ENCODE peak calls at places on chromosomes 4 and X, in seven cellular contexts. Y is tibial nerve, F is HepG2, Q is transverse colon, J is H1, E is K562, O is A549. R is an unnamed sample.

GRCh38 chrX:153981771-153982533 is 9.4 kb downstream of the TMEM187 start:
- DNase-seq in Y (peak; percentile 46), F (no peak), Q (peak; percentile 62), J (no peak), E (no peak), O (no peak), R (no peak)

GRCh38 chr4:111639120-111639519 is 506.1 kb upstream of the FAM241A start:
- DNase-seq in Y (no peak), F (no peak), Q (no peak), J (no peak), E (no peak), O (peak; percentile 43), R (no peak)

GRCh38 chr4:154044118-154044517 is 255.2 kb upstream of the SFRP2 start:
- DNase-seq in Y (no peak), F (no peak), Q (no peak), J (no peak), E (no peak), O (no peak), R (no peak)

GRCh38 chr4:1246901-1247810 is 1.8 kb downstream of the CTBP1 start:
- DNase-seq in Y (no peak), F (no peak), Q (peak; percentile 26), J (no peak), E (peak; percentile 43), O (no peak), R (peak; percentile 66)

GRCh38 chrX:107629533-107629909 is 1.2 kb downstream of the PRPS1 start:
- DNase-seq in Y (no peak), F (peak; percentile 6), Q (no peak), J (no peak), E (peak; percentile 30), O (peak; percentile 48), R (no peak)

GRCh38 chrX:31981546-31982062 is 909.8 kb upstream of the FTHL17 start:
- DNase-seq in Y (no peak), F (no peak), Q (no peak), J (no peak), E (no peak), O (no peak), R (no peak)

GRCh38 chrX:23887448-23887847 is 20.3 kb downstream of the APOO start:
- DNase-seq in Y (no peak), F (no peak), Q (peak; percentile 52), J (no peak), E (no peak), O (no peak), R (no peak)

GRCh38 chr4:109730294-109731051 is 603 bp upstream of the PLA2G12A start:
- DNase-seq in Y (no peak), F (no peak), Q (peak; percentile 68), J (peak; percentile 17), E (no peak), O (peak; percentile 56), R (peak; percentile 82)

GRCh38 chr4:176735300-176735699 is 57.4 kb downstream of the VEGFC start:
- DNase-seq in Y (no peak), F (no peak), Q (no peak), J (no peak), E (no peak), O (no peak), R (no peak)

GRCh38 chr4:48375651-48376291 is 34.4 kb downstream of the SLAIN2 start:
- DNase-seq in Y (no peak), F (peak; percentile 58), Q (peak; percentile 71), J (no peak), E (no peak), O (peak; percentile 72), R (no peak)

GRCh38 chrX:63503541-63503940 is 152.4 kb upstream of the SPIN4 start:
- DNase-seq in Y (no peak), F (no peak), Q (no peak), J (no peak), E (no peak), O (peak; percentile 3), R (no peak)

GRCh38 chr4:122777846-122778501 is 45.5 kb downstream of the BBS12 start:
- DNase-seq in Y (no peak), F (no peak), Q (no peak), J (no peak), E (no peak), O (no peak), R (no peak)

GRCh38 chr4:131052646-131053045 is 1956.7 kb downstream of the C4orf33 start:
- DNase-seq in Y (no peak), F (no peak), Q (no peak), J (no peak), E (no peak), O (no peak), R (no peak)

GRCh38 chr4:168335621-168336020 is 17.1 kb upstream of the DDX60 start:
- DNase-seq in Y (no peak), F (no peak), Q (no peak), J (no peak), E (no peak), O (no peak), R (no peak)

GRCh38 chr4:5816851-5817375 is 76.0 kb downstream of the CRMP1 start:
- DNase-seq in Y (no peak), F (no peak), Q (no peak), J (no peak), E (no peak), O (no peak), R (peak; percentile 13)

GRCh38 chrX:71315917-71316316 is 14.4 kb downstream of the ITGB1BP2 start:
- DNase-seq in Y (no peak), F (no peak), Q (no peak), J (no peak), E (no peak), O (no peak), R (no peak)

GRCh38 chr4:184335520-184335919 is 117.8 kb upstream of the ENPP6 start:
- DNase-seq in Y (no peak), F (no peak), Q (no peak), J (no peak), E (no peak), O (no peak), R (no peak)

GRCh38 chr4:53694666-53695065 is 103.4 kb upstream of the LNX1 start:
- DNase-seq in Y (no peak), F (no peak), Q (no peak), J (no peak), E (no peak), O (no peak), R (no peak)

GRCh38 chrX:133776072-133776471 is 209.3 kb downstream of the GPC3 start:
- DNase-seq in Y (no peak), F (no peak), Q (peak; percentile 9), J (peak; percentile 5), E (peak; percentile 15), O (peak; percentile 1), R (no peak)

GRCh38 chr4:145909331-145909730 is 29.3 kb downstream of the ZNF827 start:
- DNase-seq in Y (no peak), F (no peak), Q (peak; percentile 89), J (peak; percentile 13), E (peak; percentile 65), O (peak; percentile 64), R (peak; percentile 92)

GRCh38 chr4:188658958-188659522 is 519.8 kb downstream of the TRIML1 start:
- DNase-seq in Y (no peak), F (no peak), Q (no peak), J (peak; percentile 36), E (peak; percentile 9), O (no peak), R (no peak)

GRCh38 chr4:39046243-39046642 is 14.0 kb upstream of the TMEM156 start:
- DNase-seq in Y (no peak), F (peak; percentile 41), Q (no peak), J (no peak), E (peak; percentile 27), O (peak; percentile 74), R (no peak)

GRCh38 chrX:96004386-96004785 is 680.3 kb upstream of the DIAPH2 start:
- DNase-seq in Y (no peak), F (no peak), Q (no peak), J (no peak), E (no peak), O (no peak), R (no peak)

DNA sequence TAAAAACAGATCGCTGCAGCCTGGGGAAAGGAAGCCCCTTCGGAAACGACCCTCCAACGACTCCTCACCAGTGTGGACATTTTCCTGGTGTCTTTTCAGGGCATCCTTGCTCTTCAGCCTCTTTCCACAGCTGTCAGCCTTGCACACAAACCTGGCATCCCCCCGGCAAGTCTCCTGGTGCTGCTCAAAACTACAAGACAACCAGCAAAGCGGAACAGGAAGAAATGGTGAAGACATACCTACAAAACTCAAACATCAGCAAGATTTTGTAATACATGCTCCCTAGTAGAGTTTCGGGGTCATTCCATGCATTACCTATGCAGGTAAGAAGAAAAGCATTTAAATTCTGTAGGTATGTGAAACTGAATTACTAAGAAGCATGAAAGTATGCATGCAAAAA is 106.1 kb downstream of the PRDM5 start:
- DNase-seq in Y (no peak), F (no peak), Q (no peak), J (no peak), E (no peak), O (no peak), R (no peak)
- H3K27ac ChIP-seq in Y (no peak overlapping the region), F (no peak overlapping the region), Q (no peak overlapping the region), J (no peak overlapping the region), E (no peak overlapping the region), O (no peak overlapping the region), R (no peak overlapping the region)

GRCh38 chr4:139177049-139177887 is at the start of gene ELF2:
- DNase-seq in Y (peak; percentile 87), F (peak; percentile 68), Q (peak; percentile 95), J (no peak), E (peak; percentile 95), O (peak; percentile 87), R (peak; percentile 98)
- TF ChIP-seq POLR2A in Y (peak; percentile 8), F (peak; percentile 51), Q (no peak), J (no peak), E (peak; percentile 68), O (no peak), R (no peak)

GRCh38 chrX:40651620-40652223 is 4.4 kb upstream of the CXorf38 start:
- DNase-seq in Y (peak; percentile 48), F (peak; percentile 52), Q (peak; percentile 76), J (no peak), E (peak; percentile 16), O (peak; percentile 69), R (peak; percentile 81)

GRCh38 chrX:40646489-40647306 is 663 bp downstream of the CXorf38 start:
- DNase-seq in Y (no peak), F (no peak), Q (peak; percentile 56), J (no peak), E (peak; percentile 48), O (peak; percentile 10), R (peak; percentile 80)

GRCh38 chrX:40644821-40645358 is 2.5 kb downstream of the CXorf38 start:
- DNase-seq in Y (peak; percentile 18), F (peak; percentile 5), Q (peak; percentile 77), J (no peak), E (peak; percentile 50), O (peak; percentile 6), R (peak; percentile 74)

GRCh38 chrX:40644175-40644574 is 3.2 kb downstream of the CXorf38 start:
- DNase-seq in Y (no peak), F (no peak), Q (no peak), J (no peak), E (peak; percentile 6), O (no peak), R (no peak)

GRCh38 chrX:40647307-40648197 is at the start of gene CXorf38:
- DNase-seq in Y (peak; percentile 76), F (peak; percentile 69), Q (peak; percentile 96), J (peak; percentile 65), E (peak; percentile 94), O (peak; percentile 91), R (peak; percentile 97)
- TF ChIP-seq EP300 in Y (peak; percentile 64), F (no peak), Q (no peak), J (no peak), E (no peak), O (no peak), R (no peak)

DNA sequence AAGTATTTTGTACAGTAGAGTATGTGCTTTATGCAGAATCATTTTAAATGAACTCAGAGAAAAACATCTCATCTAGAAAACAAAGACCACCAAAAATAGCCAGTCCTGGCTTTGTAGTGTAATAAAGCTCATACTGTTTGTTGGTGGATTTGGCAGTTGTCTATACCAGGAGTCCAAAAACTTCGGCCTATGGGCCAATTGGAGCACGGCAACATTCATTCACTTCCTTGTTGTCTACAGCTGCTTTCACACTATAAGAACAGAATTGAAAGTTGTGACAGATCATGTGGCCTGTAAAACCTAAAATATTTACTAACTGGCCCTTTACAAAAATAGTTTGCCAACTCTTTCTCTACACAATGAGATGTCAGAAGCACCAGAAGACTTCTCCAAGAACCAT is 5.3 kb downstream of the FBXW7 start:
- DNase-seq in Y (no peak), F (no peak), Q (no peak), J (no peak), E (no peak), O (no peak), R (no peak)
- H3K27ac ChIP-seq in Y (no peak overlapping the region), F (no peak overlapping the region), Q (no peak overlapping the region), J (no peak overlapping the region), E (no peak overlapping the region), O (no peak overlapping the region), R (no peak overlapping the region)

R was measured in sigmoid colon.